ENCODE peak calls at places on chromosomes 7 and 10, in five cellular contexts. S is GM13977, E is RCC 7860, J is AG20443, U is OCI-M1. G is an unnamed sample.

GRCh38 chr7:87347207-87347606 is 1.7 kb downstream of the CROT start:
- DNase-seq in S (no peak), E (no peak), J (no peak), U (no peak), G (no peak)

GRCh38 chr10:79413196-79413595 is 32.2 kb downstream of the ZCCHC24 start:
- DNase-seq in S (no peak), E (peak), J (peak), U (peak), G (peak)

GRCh38 chr10:102682981-102683380 is 31.2 kb downstream of the ARL3 start:
- DNase-seq in S (no peak), E (no peak), J (no peak), U (no peak), G (no peak)

GRCh38 chr7:122136639-122137253 is 7.3 kb downstream of the AASS start:
- DNase-seq in S (no peak), E (peak), J (peak), U (peak), G (no peak)

GRCh38 chr7:25856056-25856780 is 295.8 kb upstream of the NFE2L3 start:
- DNase-seq in S (no peak), E (no peak), J (no peak), U (peak), G (no peak)

GRCh38 chr10:115355162-115355760 is 262.1 kb downstream of the ATRNL1 start:
- DNase-seq in S (peak), E (peak), J (peak), U (peak), G (peak)

GRCh38 chr10:124290095-124290795 is 128.5 kb downstream of the OAT start:
- DNase-seq in S (peak), E (no peak), J (no peak), U (peak), G (peak)

GRCh38 chr7:87234949-87235348 is 15.4 kb upstream of the TMEM243 start:
- DNase-seq in S (no peak), E (no peak), J (no peak), U (peak), G (no peak)

GRCh38 chr10:86693721-86694369 is 25.5 kb downstream of the LDB3 start:
- DNase-seq in S (peak), E (peak), J (peak), U (peak), G (no peak)

GRCh38 chr7:41940760-41941343 is 238.0 kb upstream of the INHBA start:
- DNase-seq in S (peak), E (peak), J (peak), U (peak), G (no peak)

GRCh38 chr7:29375641-29376562 is 181.3 kb downstream of the CHN2 start:
- DNase-seq in S (no peak), E (no peak), J (no peak), U (no peak), G (no peak)

GRCh38 chr7:92754756-92755581 is 81.4 kb downstream of the CDK6 start:
- DNase-seq in S (no peak), E (no peak), J (peak), U (no peak), G (no peak)

GRCh38 chr7:47273974-47274766 is 307.7 kb downstream of the TNS3 start:
- DNase-seq in S (no peak), E (no peak), J (no peak), U (no peak), G (no peak)

GRCh38 chr10:60312818-60313588 is 76.7 kb downstream of the ANK3 start:
- DNase-seq in S (no peak), E (no peak), J (peak), U (no peak), G (no peak)

GRCh38 chr10:92407305-92408016 is 116.5 kb downstream of the MARCHF5 start:
- DNase-seq in S (no peak), E (no peak), J (no peak), U (peak), G (no peak)

GRCh38 chr7:147332988-147333387 is 1216.4 kb downstream of the CNTNAP2 start:
- DNase-seq in S (no peak), E (no peak), J (no peak), U (peak), G (no peak)

GRCh38 chr7:85829817-85830432 is 643.1 kb upstream of the SEMA3D start:
- DNase-seq in S (no peak), E (no peak), J (no peak), U (peak), G (no peak)

GRCh38 chr10:77837248-77837924 is 89.2 kb downstream of the DLG5 start:
- DNase-seq in S (peak), E (no peak), J (no peak), U (peak), G (peak)

GRCh38 chr10:99418910-99419624 is 11.4 kb downstream of the GOT1 start:
- DNase-seq in S (no peak), E (no peak), J (no peak), U (no peak), G (no peak)

GRCh38 chr10:80406249-80406648 is 2.1 kb upstream of the PRXL2A start:
- DNase-seq in S (no peak), E (no peak), J (no peak), U (no peak), G (no peak)

GRCh38 chr7:10756981-10757380 is 216.7 kb upstream of the PHF14 start:
- DNase-seq in S (no peak), E (no peak), J (no peak), U (no peak), G (no peak)

GRCh38 chr10:86888585-86889381 is 68.6 kb downstream of the MMRN2 start:
- DNase-seq in S (peak), E (peak), J (peak), U (peak), G (peak)

GRCh38 chr10:127990846-127991542 is 84.1 kb downstream of the PTPRE start:
- DNase-seq in S (no peak), E (peak), J (peak), U (no peak), G (no peak)

GRCh38 chr10:29501692-29502091 is 133.1 kb downstream of the SVIL start:
- DNase-seq in S (no peak), E (peak), J (peak), U (no peak), G (no peak)

GRCh38 chr7:55132550-55132889 is 113.7 kb downstream of the EGFR start:
- DNase-seq in S (no peak), E (no peak), J (no peak), U (no peak), G (no peak)

GRCh38 chr7:27863866-27864265 is 123.9 kb downstream of the TAX1BP1 start:
- DNase-seq in S (no peak), E (peak), J (no peak), U (no peak), G (no peak)

GRCh38 chr7:1611708-1612241 is 41.9 kb upstream of the PSMG3 start:
- DNase-seq in S (no peak), E (peak), J (peak), U (no peak), G (no peak)

GRCh38 chr10:126094537-126094936 is 198.2 kb downstream of the FANK1 start:
- DNase-seq in S (no peak), E (peak), J (no peak), U (no peak), G (no peak)

GRCh38 chr7:80480566-80480965 is 31.3 kb downstream of the GNAT3 start:
- DNase-seq in S (no peak), E (no peak), J (no peak), U (peak), G (no peak)

GRCh38 chr7:151851160-151851751 is 25.7 kb downstream of the PRKAG2 start:
- DNase-seq in S (no peak), E (no peak), J (peak), U (peak), G (no peak)

GRCh38 chr10:52818019-52818418 is 45.4 kb upstream of the MBL2 start:
- DNase-seq in S (peak), E (peak), J (peak), U (peak), G (peak)

GRCh38 chr7:35714862-35715261 is 19.9 kb upstream of the HERPUD2 start:
- DNase-seq in S (no peak), E (no peak), J (no peak), U (peak), G (no peak)

GRCh38 chr7:36115448-36116321 is 37.4 kb upstream of the EEPD1 start:
- DNase-seq in S (peak), E (peak), J (peak), U (no peak), G (peak)

GRCh38 chr7:36677769-36678435 is 46.4 kb downstream of the AOAH start:
- DNase-seq in S (peak), E (no peak), J (no peak), U (no peak), G (no peak)

GRCh38 chr7:45240187-45240776 is 82.7 kb downstream of the RAMP3 start:
- DNase-seq in S (no peak), E (no peak), J (no peak), U (no peak), G (no peak)

GRCh38 chr7:44893710-44894135 is 8.4 kb upstream of the PURB start:
- DNase-seq in S (no peak), E (no peak), J (no peak), U (peak), G (no peak)

GRCh38 chr10:100319736-100320135 is 10.3 kb downstream of the PKD2L1 start:
- DNase-seq in S (no peak), E (no peak), J (no peak), U (no peak), G (no peak)

GRCh38 chr10:52805414-52806285 is 33.1 kb upstream of the MBL2 start:
- DNase-seq in S (no peak), E (no peak), J (no peak), U (no peak), G (no peak)

GRCh38 chr10:61793760-61794713 is 107.5 kb upstream of the ARID5B start:
- DNase-seq in S (no peak), E (no peak), J (peak), U (no peak), G (no peak)

GRCh38 chr10:102701272-102701671 is 12.9 kb downstream of the ARL3 start:
- DNase-seq in S (no peak), E (no peak), J (no peak), U (no peak), G (no peak)

G was measured in GM12864.